ENCODE peak calls at places on chromosome 13, in four cellular contexts. One of them, this sample, is unnamed.

GRCh38 chr13:97436845-97437244 is 2.9 kb downstream of the RAP2A start:
- DNase-seq in HFFc6: no peak
- DNase-seq in tibial artery: no peak
- DNase-seq in cardiac fibroblast: no peak
- DNase-seq in this sample: no peak

GRCh38 chr13:106700007-106700950 is 132.3 kb upstream of the ARGLU1 start:
- DNase-seq in cardiac fibroblast: no peak
- DNase-seq in tibial artery: no peak
- DNase-seq in HFFc6: no peak
- DNase-seq in this sample: no peak

GRCh38 chr13:109249780-109250528 is 536.4 kb downstream of the IRS2 start:
- DNase-seq in HFFc6: no peak
- DNase-seq in tibial artery: no peak
- DNase-seq in cardiac fibroblast: no peak
- DNase-seq in this sample: no peak

GRCh38 chr13:64755961-64756360 is 2474.2 kb downstream of the PCDH9 start:
- DNase-seq in tibial artery: no peak
- DNase-seq in cardiac fibroblast: peak; percentile 11
- DNase-seq in HFFc6: no peak
- DNase-seq in this sample: no peak

GRCh38 chr13:48978942-48979601 is 3.4 kb downstream of the FNDC3A start:
- DNase-seq in tibial artery: no peak
- DNase-seq in cardiac fibroblast: peak; percentile 37
- DNase-seq in HFFc6: no peak
- DNase-seq in this sample: no peak

GRCh38 chr13:44198826-44199225 is 174.8 kb upstream of the SERP2 start:
- DNase-seq in HFFc6: no peak
- DNase-seq in cardiac fibroblast: no peak
- DNase-seq in tibial artery: no peak
- DNase-seq in this sample: no peak

GRCh38 chr13:60078226-60078625 is 85.5 kb downstream of the DIAPH3 start:
- DNase-seq in tibial artery: no peak
- DNase-seq in HFFc6: no peak
- DNase-seq in cardiac fibroblast: no peak
- DNase-seq in this sample: no peak

GRCh38 chr13:37706041-37706440 is 107.5 kb upstream of the POSTN start:
- DNase-seq in tibial artery: no peak
- DNase-seq in cardiac fibroblast: no peak
- DNase-seq in HFFc6: no peak
- DNase-seq in this sample: no peak

GRCh38 chr13:52827839-52828238 is 20.6 kb downstream of the PCDH8 start:
- DNase-seq in cardiac fibroblast: no peak
- DNase-seq in tibial artery: no peak
- DNase-seq in HFFc6: no peak
- DNase-seq in this sample: no peak

GRCh38 chr13:40776232-40776631 is 5.2 kb upstream of the MRPS31 start:
- DNase-seq in cardiac fibroblast: no peak
- DNase-seq in HFFc6: no peak
- DNase-seq in tibial artery: no peak
- DNase-seq in this sample: no peak

GRCh38 chr13:27524981-27525975 is 74.9 kb upstream of the MTIF3 start:
- DNase-seq in cardiac fibroblast: no peak
- DNase-seq in tibial artery: no peak
- DNase-seq in HFFc6: no peak
- DNase-seq in this sample: no peak

GRCh38 chr13:44273991-44274810 is 99.4 kb upstream of the SERP2 start:
- DNase-seq in cardiac fibroblast: peak; percentile 49
- DNase-seq in tibial artery: no peak
- DNase-seq in HFFc6: peak; percentile 53
- DNase-seq in this sample: no peak

GRCh38 chr13:93066187-93066586 is 160.4 kb upstream of the GPC6 start:
- DNase-seq in cardiac fibroblast: peak; percentile 79
- DNase-seq in tibial artery: no peak
- DNase-seq in HFFc6: no peak
- DNase-seq in this sample: no peak

GRCh38 chr13:23427342-23428182 is 5.9 kb downstream of the SACS start:
- DNase-seq in tibial artery: peak; percentile 40
- DNase-seq in cardiac fibroblast: peak; percentile 86
- DNase-seq in HFFc6: peak; percentile 87
- DNase-seq in this sample: no peak

GRCh38 chr13:77309254-77309653 is 17.6 kb downstream of the MYCBP2 start:
- DNase-seq in HFFc6: no peak
- DNase-seq in tibial artery: no peak
- DNase-seq in cardiac fibroblast: no peak
- DNase-seq in this sample: no peak

GRCh38 chr13:106533101-106533939 is 2.1 kb downstream of the EFNB2 start:
- DNase-seq in tibial artery: peak; percentile 77
- DNase-seq in cardiac fibroblast: peak; percentile 88
- DNase-seq in HFFc6: peak; percentile 70
- DNase-seq in this sample: peak; percentile 34

GRCh38 chr13:105925496-105925895 is 610.0 kb downstream of the EFNB2 start:
- DNase-seq in HFFc6: no peak
- DNase-seq in cardiac fibroblast: peak; percentile 58
- DNase-seq in tibial artery: no peak
- DNase-seq in this sample: no peak

GRCh38 chr13:102017248-102017647 is 384.6 kb downstream of the FGF14 start:
- DNase-seq in tibial artery: no peak
- DNase-seq in HFFc6: no peak
- DNase-seq in cardiac fibroblast: no peak
- DNase-seq in this sample: no peak

GRCh38 chr13:71149498-71150363 is 717.3 kb downstream of the DACH1 start:
- DNase-seq in cardiac fibroblast: no peak
- DNase-seq in tibial artery: no peak
- DNase-seq in HFFc6: no peak
- DNase-seq in this sample: no peak

GRCh38 chr13:59442946-59443345 is 720.8 kb downstream of the DIAPH3 start:
- DNase-seq in tibial artery: no peak
- DNase-seq in cardiac fibroblast: peak; percentile 29
- DNase-seq in HFFc6: no peak
- DNase-seq in this sample: no peak

GRCh38 chr13:35475960-35476943 is at the start of gene MAB21L1:
- DNase-seq in cardiac fibroblast: peak; percentile 35
- DNase-seq in HFFc6: peak; percentile 91
- DNase-seq in tibial artery: peak; percentile 45
- DNase-seq in this sample: no peak

DNA sequence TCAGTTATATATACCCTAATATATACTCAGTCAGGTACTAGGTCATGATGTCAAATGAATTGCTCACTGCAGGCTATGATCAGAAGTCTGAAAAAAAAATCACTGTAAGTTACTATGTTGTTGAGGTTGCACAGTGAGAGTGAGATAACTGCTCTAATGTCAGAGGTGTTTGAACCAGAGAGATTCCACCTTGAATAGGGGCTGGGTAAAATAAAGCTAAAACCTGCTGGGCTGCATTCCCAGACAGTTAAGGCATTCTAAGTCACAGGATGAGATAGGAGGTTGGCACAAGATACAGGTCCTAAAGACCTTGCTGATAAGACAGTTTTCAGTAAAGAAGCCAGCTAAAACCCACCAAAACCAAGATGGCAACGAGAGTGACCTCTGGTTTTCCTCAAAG is 10.2 kb downstream of the EPSTI1 start:
- DNase-seq in cardiac fibroblast: no peak
- DNase-seq in HFFc6: no peak
- DNase-seq in tibial artery: no peak
- DNase-seq in this sample: no peak
- TF ChIP-seq CTCF in cardiac fibroblast: no peak
- TF ChIP-seq CTCF in HFFc6: no peak
- TF ChIP-seq CTCF in tibial artery: no peak
- TF ChIP-seq CTCF in this sample: no peak

DNA sequence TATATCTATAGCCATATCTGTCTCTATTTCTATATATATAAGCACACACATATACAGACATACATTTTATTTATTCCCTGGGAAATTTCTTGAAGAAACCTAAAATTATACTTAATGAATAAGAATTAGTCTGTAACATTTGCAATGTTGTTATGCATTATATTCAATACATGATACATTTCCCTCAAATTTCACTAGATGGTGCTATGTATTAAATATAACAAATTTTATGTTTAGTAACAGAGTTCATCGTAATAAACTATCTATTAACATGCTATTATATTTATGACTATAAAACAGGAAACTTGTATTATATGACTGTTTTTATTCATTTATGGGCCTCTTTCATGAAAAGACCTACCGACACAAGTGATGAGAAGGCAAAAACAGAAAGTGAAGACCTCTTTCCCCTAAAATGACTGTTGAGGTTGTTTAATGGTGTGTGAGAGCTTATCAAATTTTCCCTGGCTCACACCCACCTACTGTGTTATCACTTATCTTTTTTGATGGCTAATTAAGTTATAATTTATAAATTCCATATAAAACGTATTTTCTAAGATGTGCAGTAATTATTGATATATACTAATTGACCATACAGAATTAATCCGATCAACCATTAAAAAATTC is 881.9 kb downstream of the SLITRK6 start:
- DNase-seq in tibial artery: no peak
- DNase-seq in cardiac fibroblast: peak; percentile 26
- DNase-seq in HFFc6: no peak
- DNase-seq in this sample: no peak
- TF ChIP-seq CTCF in tibial artery: no peak
- TF ChIP-seq CTCF in cardiac fibroblast: no peak
- TF ChIP-seq CTCF in HFFc6: peak; percentile 78
- TF ChIP-seq CTCF in this sample: no peak

GRCh38 chr13:90872491-90873025 is 474.9 kb upstream of the MIR17HG start:
- DNase-seq in HFFc6: no peak
- DNase-seq in tibial artery: no peak
- DNase-seq in cardiac fibroblast: no peak
- DNase-seq in this sample: no peak

GRCh38 chr13:90869580-90869979 is 477.9 kb upstream of the MIR17HG start:
- DNase-seq in tibial artery: no peak
- DNase-seq in HFFc6: no peak
- DNase-seq in cardiac fibroblast: no peak
- DNase-seq in this sample: no peak

GRCh38 chr13:90867336-90867683 is 480.2 kb upstream of the MIR17HG start:
- DNase-seq in tibial artery: peak; percentile 63
- DNase-seq in cardiac fibroblast: peak; percentile 90
- DNase-seq in HFFc6: peak; percentile 73
- DNase-seq in this sample: peak; percentile 36

DNA sequence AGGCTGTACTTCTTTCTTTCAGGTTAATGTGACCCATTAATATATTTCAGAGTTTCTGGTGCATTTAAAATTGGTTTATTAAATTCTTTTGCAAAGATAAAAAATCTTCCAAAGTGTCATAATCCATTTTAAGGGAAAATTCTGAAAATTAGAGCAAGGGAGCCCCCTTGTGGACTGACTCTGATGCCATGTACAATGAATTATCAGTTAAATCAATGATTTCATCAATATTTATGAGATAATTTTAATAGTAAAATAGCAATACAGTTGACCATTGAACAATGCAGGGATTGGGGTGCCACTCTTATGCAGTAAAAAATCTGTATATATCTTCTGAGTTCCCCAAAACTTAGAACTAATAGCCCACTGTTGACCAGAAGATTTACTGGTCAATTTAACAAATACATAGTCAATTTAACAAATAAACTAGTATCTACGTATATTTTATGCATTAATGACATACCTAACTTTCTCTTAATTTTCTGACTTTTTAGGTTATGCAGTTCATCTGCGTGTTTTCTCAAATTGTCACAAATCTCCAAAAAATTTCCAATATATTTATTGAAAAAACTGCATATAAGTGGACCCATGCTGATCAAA is 479.1 kb upstream of the MIR17HG start:
- DNase-seq in tibial artery: no peak
- DNase-seq in cardiac fibroblast: peak; percentile 45
- DNase-seq in HFFc6: peak; percentile 5
- DNase-seq in this sample: no peak
- TF ChIP-seq CTCF in tibial artery: peak; percentile 65
- TF ChIP-seq CTCF in cardiac fibroblast: peak; percentile 56
- TF ChIP-seq CTCF in HFFc6: peak; percentile 93
- TF ChIP-seq CTCF in this sample: no peak

GRCh38 chr13:98466634-98467236 is 110.2 kb downstream of the STK24 start:
- DNase-seq in HFFc6: peak; percentile 49
- DNase-seq in cardiac fibroblast: peak; percentile 52
- DNase-seq in tibial artery: no peak
- DNase-seq in this sample: no peak
- TF ChIP-seq CTCF in HFFc6: peak; percentile 86
- TF ChIP-seq CTCF in cardiac fibroblast: peak; percentile 82
- TF ChIP-seq CTCF in tibial artery: peak; percentile 60
- TF ChIP-seq CTCF in this sample: no peak

GRCh38 chr13:24745516-24745860 is 18.5 kb upstream of the RNF17 start:
- DNase-seq in HFFc6: no peak
- DNase-seq in tibial artery: no peak
- DNase-seq in cardiac fibroblast: no peak
- DNase-seq in this sample: no peak

GRCh38 chr13:24745861-24746617 is 17.9 kb upstream of the RNF17 start:
- DNase-seq in tibial artery: no peak
- DNase-seq in cardiac fibroblast: no peak
- DNase-seq in HFFc6: no peak
- DNase-seq in this sample: no peak

GRCh38 chr13:24747248-24748151 is 16.5 kb upstream of the RNF17 start:
- DNase-seq in HFFc6: no peak
- DNase-seq in tibial artery: no peak
- DNase-seq in cardiac fibroblast: peak; percentile 15
- DNase-seq in this sample: no peak

GRCh38 chr13:24744247-24744646 is 19.7 kb upstream of the RNF17 start:
- DNase-seq in HFFc6: no peak
- DNase-seq in tibial artery: no peak
- DNase-seq in cardiac fibroblast: no peak
- DNase-seq in this sample: no peak

DNA sequence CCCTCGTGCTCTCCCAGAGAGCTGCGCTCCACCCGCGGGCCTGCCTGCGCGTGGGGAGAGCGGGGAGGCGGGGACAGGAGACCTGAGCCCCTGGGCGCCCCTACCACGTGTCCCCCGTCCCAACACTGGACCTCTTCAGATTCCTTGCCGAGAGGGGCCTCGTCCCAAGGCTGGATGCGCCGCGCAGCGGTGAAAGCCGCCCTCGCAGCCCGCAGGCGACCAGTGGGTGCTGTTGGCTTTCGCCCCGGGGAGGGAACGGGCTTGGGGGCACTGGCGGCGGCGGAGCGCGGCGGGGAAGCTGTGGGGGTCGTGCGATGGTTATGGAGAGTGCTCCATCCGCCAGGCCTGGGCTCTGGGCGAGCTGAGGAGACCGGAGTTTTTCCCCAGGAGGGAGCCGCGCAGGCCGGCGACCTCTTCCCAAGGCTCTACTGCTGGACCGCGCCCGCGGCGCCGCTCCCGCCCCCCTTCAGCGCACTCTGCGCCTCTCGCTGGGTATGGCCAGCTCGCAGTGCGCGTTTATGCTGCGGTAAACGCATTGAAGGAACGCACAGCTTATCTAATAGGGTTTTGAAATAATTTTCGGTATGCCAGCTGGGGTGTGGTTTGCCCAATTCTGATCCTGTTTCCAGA is 17.2 kb upstream of the RNF17 start:
- DNase-seq in tibial artery: no peak
- DNase-seq in HFFc6: no peak
- DNase-seq in cardiac fibroblast: no peak
- DNase-seq in this sample: no peak
- TF ChIP-seq CTCF in tibial artery: no peak
- TF ChIP-seq CTCF in HFFc6: no peak
- TF ChIP-seq CTCF in cardiac fibroblast: no peak
- TF ChIP-seq CTCF in this sample: no peak

DNA sequence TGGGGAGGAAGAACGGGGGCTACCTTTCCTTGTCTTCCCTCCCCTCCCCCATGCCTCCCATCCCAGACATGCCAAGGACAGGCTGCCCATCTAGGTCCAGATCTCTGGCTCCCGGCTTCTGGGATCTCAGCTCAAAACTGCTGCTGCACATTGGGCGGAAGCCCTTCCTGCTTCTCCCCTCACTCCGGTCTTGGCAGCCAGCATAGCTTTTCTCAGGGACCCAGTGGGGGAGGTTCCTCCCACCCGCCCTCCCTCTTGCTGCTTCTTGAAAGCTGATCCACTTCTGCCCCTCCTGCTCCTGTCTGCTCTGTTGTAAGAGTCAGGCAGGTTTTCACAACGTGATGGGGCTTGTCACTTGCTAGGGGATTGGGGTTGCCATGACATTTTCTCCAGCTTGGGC is 21.7 kb upstream of the RNF17 start:
- DNase-seq in tibial artery: no peak
- DNase-seq in cardiac fibroblast: peak; percentile 46
- DNase-seq in HFFc6: no peak
- DNase-seq in this sample: no peak
- TF ChIP-seq CTCF in tibial artery: no peak
- TF ChIP-seq CTCF in cardiac fibroblast: no peak
- TF ChIP-seq CTCF in HFFc6: no peak
- TF ChIP-seq CTCF in this sample: no peak

This sample was measured in omental fat pad.